ENCODE peak calls at places on chromosomes 12 and 14, in eight cellular contexts. E, G, V, S, W, C, H and B are unnamed samples.

GRCh38 chr12:89882757-89883156 is 174.1 kb upstream of the ATP2B1 start:
- DNase-seq in H (no peak), V (no peak), S (no peak), W (no peak), C (no peak), G (no peak), E (no peak), B (no peak)

GRCh38 chr12:31785318-31785717 is 56.5 kb upstream of the AMN1 start:
- DNase-seq in H (no peak), E (no peak), S (no peak), W (no peak), C (no peak), V (no peak), G (no peak), B (no peak)

GRCh38 chr12:2580821-2581220 is 213.9 kb upstream of the FKBP4 start:
- DNase-seq in C (no peak), G (no peak), W (no peak), S (no peak), E (no peak), V (peak; percentile 7), H (no peak), B (no peak)

GRCh38 chr14:30443368-30444007 is 115.5 kb upstream of the G2E3 start:
- DNase-seq in G (no peak), V (peak; percentile 36), E (no peak), S (no peak), H (no peak), W (peak; percentile 41), C (peak; percentile 67), B (peak; percentile 51)

GRCh38 chr12:22658214-22658613 is 33.2 kb downstream of the ETNK1 start:
- DNase-seq in E (no peak), W (peak; percentile 51), H (no peak), C (peak; percentile 39), V (peak; percentile 37), G (no peak), S (no peak), B (no peak)

GRCh38 chr14:57060276-57060956 is 208.3 kb downstream of the EXOC5 start:
- DNase-seq in W (no peak), C (no peak), V (no peak), H (no peak), E (no peak), G (no peak), S (no peak), B (no peak)

GRCh38 chr14:105092124-105092911 is 27.1 kb upstream of the GPR132 start:
- DNase-seq in C (no peak), W (no peak), E (peak; percentile 77), V (no peak), S (no peak), H (no peak), G (peak; percentile 81), B (no peak)

GRCh38 chr12:118350908-118351592 is 21.7 kb downstream of the TAOK3 start:
- DNase-seq in G (no peak), S (no peak), V (no peak), C (no peak), E (no peak), H (no peak), W (no peak), B (no peak)

GRCh38 chr14:96888593-96888992 is 91.4 kb downstream of the VRK1 start:
- DNase-seq in H (no peak), G (no peak), W (no peak), S (no peak), E (no peak), C (no peak), V (no peak), B (no peak)